ENCODE peak calls at places on chromosomes 7 and 10, in five cellular contexts. C, U, T, M and S are unnamed samples.
A peak's percentile ranks its signal among the peaks of the same experiment; 100 is the strongest.

GRCh38 chr7:138565451-138566114 is 105.5 kb downstream of the TRIM24 start:
- DNase-seq in T (no peak), C (no peak), U (no peak), M (no peak), S (no peak)

GRCh38 chr7:80858141-80858903 is 60.5 kb downstream of the SEMA3C start:
- DNase-seq in U (no peak), M (no peak), C (no peak), T (no peak), S (no peak)

GRCh38 chr10:71290331-71290730 is 28.7 kb upstream of the SLC29A3 start:
- DNase-seq in T (no peak), C (no peak), U (no peak), M (no peak), S (no peak)

GRCh38 chr10:119190353-119190752 is 11.7 kb upstream of the PRDX3 start:
- DNase-seq in T (no peak), C (no peak), M (no peak), U (no peak), S (no peak)

GRCh38 chr7:5139998-5140397 is 50.0 kb upstream of the WIPI2 start:
- DNase-seq in M (no peak), U (no peak), T (peak; percentile 19), C (no peak), S (no peak)

GRCh38 chr7:91289633-91290260 is 25.5 kb downstream of the FZD1 start:
- DNase-seq in C (no peak), U (no peak), M (no peak), T (no peak), S (no peak)

GRCh38 chr7:129053938-129054437 is 923 bp downstream of the TNPO3 start:
- DNase-seq in C (no peak), T (no peak), U (no peak), M (no peak), S (no peak)

GRCh38 chr7:122070062-122070461 is 74.0 kb downstream of the AASS start:
- DNase-seq in U (no peak), C (no peak), M (no peak), T (no peak), S (no peak)

GRCh38 chr7:131620673-131621609 is 64.5 kb upstream of the PODXL start:
- DNase-seq in M (no peak), T (no peak), C (no peak), U (no peak), S (no peak)

GRCh38 chr10:62033108-62033507 is 131.6 kb downstream of the ARID5B start:
- DNase-seq in U (no peak), C (no peak), T (no peak), M (no peak), S (no peak)

GRCh38 chr10:104638861-104639594 is 2.1 kb upstream of the SORCS3 start:
- DNase-seq in C (no peak), U (no peak), T (peak; percentile 15), M (no peak), S (no peak)

GRCh38 chr10:93471110-93471651 is 11.0 kb downstream of the MYOF start:
- DNase-seq in C (no peak), M (no peak), T (no peak), U (no peak), S (no peak)

GRCh38 chr7:2601907-2602735 is 29.7 kb upstream of the TTYH3 start:
- DNase-seq in U (no peak), T (no peak), C (no peak), M (no peak), S (no peak)

GRCh38 chr7:128108641-128109423 is 77.6 kb upstream of the LRRC4 start:
- DNase-seq in U (no peak), C (no peak), M (no peak), T (peak; percentile 89), S (no peak)

GRCh38 chr10:45652511-45652910 is 20.1 kb downstream of the ZFAND4 start:
- DNase-seq in C (no peak), U (no peak), T (no peak), M (no peak), S (no peak)

GRCh38 chr7:50431316-50431715 is 18.8 kb downstream of the FIGNL1 start:
- DNase-seq in M (no peak), U (no peak), C (no peak), T (no peak), S (no peak)

GRCh38 chr10:93678386-93678785 is 24.0 kb downstream of the FRA10AC1 start:
- DNase-seq in U (no peak), C (no peak), T (no peak), M (no peak), S (no peak)

GRCh38 chr10:24884793-24885192 is 67.6 kb downstream of the PRTFDC1 start:
- DNase-seq in M (no peak), C (no peak), T (no peak), U (no peak), S (no peak)

GRCh38 chr7:43196379-43196778 is 83.9 kb downstream of the HECW1 start:
- DNase-seq in M (no peak), U (no peak), T (no peak), C (no peak), S (no peak)

GRCh38 chr10:48525113-48525512 is 79.8 kb downstream of the ARHGAP22 start:
- DNase-seq in M (no peak), U (no peak), C (no peak), T (no peak), S (no peak)

GRCh38 chr7:8172372-8173354 is 89.3 kb downstream of the ICA1 start:
- DNase-seq in M (no peak), C (no peak), U (no peak), T (no peak), S (no peak)

GRCh38 chr7:107147464-107148214 is 21.2 kb upstream of the HBP1 start:
- DNase-seq in U (no peak), C (no peak), T (peak; percentile 68), M (no peak), S (no peak)

GRCh38 chr7:54995631-54996340 is 23.0 kb upstream of the EGFR start:
- DNase-seq in U (no peak), T (no peak), M (no peak), C (no peak), S (no peak)

GRCh38 chr7:98283887-98284222 is 2.4 kb downstream of the BRI3 start:
- DNase-seq in U (no peak), T (no peak), C (no peak), M (no peak), S (no peak)

GRCh38 chr10:121292396-121292795 is 305.8 kb downstream of the FGFR2 start:
- DNase-seq in C (no peak), M (no peak), T (no peak), U (no peak), S (no peak)

GRCh38 chr7:37957236-37957970 is 37.0 kb downstream of the EPDR1 start:
- DNase-seq in U (no peak), M (no peak), C (no peak), T (no peak), S (no peak)

DNA sequence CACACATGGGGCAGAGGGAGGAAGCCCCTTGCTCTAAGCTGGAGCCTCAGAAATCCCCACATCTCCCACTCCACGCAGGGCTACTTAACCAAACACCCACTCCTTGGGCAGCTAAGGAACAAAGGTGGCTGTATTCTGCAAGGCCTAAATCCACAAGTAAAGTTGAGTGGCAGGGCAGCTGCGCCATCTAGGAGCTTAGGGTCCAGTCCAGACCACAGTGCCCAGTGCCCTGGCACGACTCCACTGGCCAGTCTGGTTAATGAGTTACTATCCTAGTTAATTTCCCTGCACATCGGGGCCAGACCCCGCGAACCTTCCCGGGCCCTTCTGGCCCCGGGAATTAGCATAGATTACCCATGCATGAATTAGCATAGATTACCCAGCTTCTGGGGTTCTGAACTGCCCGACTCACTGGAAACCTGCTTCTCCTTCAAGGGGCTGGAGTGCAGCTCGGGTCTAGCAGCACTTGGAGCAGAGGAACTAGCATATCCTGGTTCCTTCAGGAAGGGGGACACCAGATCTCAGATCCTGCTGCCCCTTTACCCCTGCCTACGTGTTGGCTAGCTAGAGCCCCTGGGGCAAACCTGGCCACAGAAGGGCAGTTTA is 3.2 kb upstream of the EMX2 start:
- DNase-seq in C (no peak), U (no peak), M (no peak), T (no peak), S (no peak)
- H3K27me3 ChIP-seq in C (peaks cover 100% of the 10 kb centered on the region), U (peaks cover 28% of the 10 kb centered on the region), M (peaks cover 83% of the 10 kb centered on the region), T (peaks cover 22% of the 10 kb centered on the region), S (peaks cover 36% of the 10 kb centered on the region)

GRCh38 chr7:155529346-155529745 is 17.0 kb downstream of the CNPY1 start:
- DNase-seq in T (no peak), C (no peak), M (no peak), U (no peak), S (no peak)
- H3K27me3 ChIP-seq in T (peaks cover 92% of the 10 kb centered on the region), C (peaks cover 98% of the 10 kb centered on the region), M (peaks cover 39% of the 10 kb centered on the region), U (peaks cover 11% of the 10 kb centered on the region), S (peaks cover 11% of the 10 kb centered on the region)

DNA sequence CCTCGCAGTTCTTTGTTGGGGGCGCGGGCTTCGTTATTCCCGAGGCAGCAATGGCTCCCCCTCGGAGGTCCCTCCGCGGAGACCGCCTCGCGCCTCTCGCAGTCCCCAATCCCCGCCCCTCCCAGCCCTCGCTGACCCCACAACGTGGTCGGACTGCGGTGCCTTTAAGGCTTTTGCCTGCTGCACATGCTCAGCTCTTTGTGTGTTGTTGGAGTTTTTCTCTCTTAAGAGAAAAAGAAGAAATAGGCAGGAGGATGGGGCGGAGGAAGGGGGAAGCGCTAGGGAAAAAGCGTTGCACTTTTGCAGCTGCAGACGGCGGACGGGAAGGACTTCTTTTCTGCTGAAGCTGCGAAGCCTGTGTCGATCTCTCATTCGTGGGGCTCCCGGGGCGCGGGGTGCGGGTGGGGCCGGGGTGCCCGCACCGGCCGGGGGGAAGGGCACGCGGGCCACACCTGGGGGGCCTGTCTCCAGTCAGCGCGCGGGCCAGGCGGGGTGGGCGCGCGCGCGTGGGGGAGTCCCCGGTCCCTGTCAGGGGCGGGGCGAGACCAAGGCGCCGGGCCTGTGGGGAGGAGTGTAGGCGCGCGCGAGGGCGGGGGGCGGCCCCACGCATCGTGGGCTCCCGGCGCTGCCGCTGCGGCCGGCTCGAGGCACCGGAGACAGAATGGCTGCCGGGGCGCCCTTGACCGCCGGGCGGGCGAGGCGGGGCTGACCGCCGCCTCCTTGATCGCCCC is 445 bp upstream of the ATRNL1 start:
- DNase-seq in C (no peak), T (peak; percentile 79), M (no peak), U (no peak), S (no peak)
- H3K27me3 ChIP-seq in C (peaks cover 67% of the 10 kb centered on the region), T (no peaks in the 10 kb centered on the region), M (peaks cover 8% of the 10 kb centered on the region), U (no peaks in the 10 kb centered on the region), S (peaks cover 6% of the 10 kb centered on the region)

DNA sequence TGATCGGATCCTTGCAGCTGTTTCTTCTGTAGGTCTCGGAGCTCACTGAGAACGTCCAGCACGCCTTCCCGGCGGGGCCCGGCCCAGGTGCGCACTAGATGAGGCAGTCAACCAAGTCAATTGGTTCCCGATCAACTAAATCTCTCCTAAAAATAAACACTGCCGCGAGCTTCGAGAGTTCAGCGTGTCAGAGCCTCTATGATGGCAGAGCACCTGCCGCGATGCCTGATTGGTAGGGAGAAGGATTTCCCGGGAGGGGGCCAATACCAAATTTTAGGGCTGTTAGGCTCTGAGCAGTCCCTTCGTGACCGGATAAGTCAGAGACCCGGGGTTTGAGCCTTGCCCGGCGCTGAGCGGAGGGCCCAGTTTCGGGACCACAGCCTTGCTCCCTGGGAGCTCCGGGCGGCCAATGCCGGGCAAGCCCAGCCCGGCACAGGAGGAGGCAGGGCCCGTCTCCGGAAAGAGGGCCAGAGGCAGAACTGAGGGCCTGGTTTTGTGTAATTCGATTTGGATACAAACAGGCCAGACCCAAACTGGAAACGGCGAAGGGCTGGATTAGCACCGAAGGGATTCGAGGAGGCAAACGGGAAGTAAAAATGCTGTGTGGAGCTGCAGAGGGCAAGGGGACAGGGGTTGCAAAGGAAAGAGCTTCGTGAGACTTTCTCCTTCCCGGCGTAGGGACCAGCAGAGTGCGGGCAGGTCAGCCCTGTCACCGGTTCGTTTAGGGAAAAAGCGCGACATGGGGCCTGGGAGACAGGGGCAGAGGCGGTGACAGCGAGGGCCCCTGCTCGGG is 583 bp downstream of the SLC26A5 start:
- DNase-seq in U (no peak), M (no peak), C (no peak), T (no peak), S (no peak)
- H3K27me3 ChIP-seq in U (no peaks in the 10 kb centered on the region), M (peaks cover 42% of the 10 kb centered on the region), C (peaks cover 84% of the 10 kb centered on the region), T (peaks cover 51% of the 10 kb centered on the region), S (peaks cover 7% of the 10 kb centered on the region)

GRCh38 chr10:42926831-42927230 is 144.2 kb downstream of the BMS1 start:
- DNase-seq in C (no peak), M (no peak), U (no peak), T (no peak), S (no peak)
- H3K27me3 ChIP-seq in C (peaks cover 64% of the 10 kb centered on the region), M (peaks cover 6% of the 10 kb centered on the region), U (no peaks in the 10 kb centered on the region), T (no peaks in the 10 kb centered on the region), S (no peaks in the 10 kb centered on the region)